ENCODE peak calls at places on chromosomes 7 and 10, in nine cellular contexts. One of them, this sample, is unnamed.
A peak's percentile ranks its signal among the peaks of the same experiment; 100 is the strongest.

GRCh38 chr7:26090927-26091519 is 61.0 kb upstream of the NFE2L3 start:
- ATAC-seq in T-cell: peak; percentile 66
- ATAC-seq in memory B cell: peak; percentile 34
- ATAC-seq in gastrocnemius medialis: no peak
- ATAC-seq in HepG2: peak; percentile 70
- ATAC-seq in T-helper 17 cell: peak; percentile 57
- ATAC-seq in GM23338: peak; percentile 93
- ATAC-seq in upper lobe of right lung: peak; percentile 85
- ATAC-seq in pancreas: peak; percentile 88
- ATAC-seq in this sample: peak; percentile 90

GRCh38 chr7:44381494-44382220 is 56.3 kb upstream of the CAMK2B start:
- ATAC-seq in upper lobe of right lung: no peak
- ATAC-seq in pancreas: no peak
- ATAC-seq in T-helper 17 cell: no peak
- ATAC-seq in gastrocnemius medialis: no peak
- ATAC-seq in HepG2: no peak
- ATAC-seq in GM23338: no peak
- ATAC-seq in memory B cell: no peak
- ATAC-seq in T-cell: no peak
- ATAC-seq in this sample: no peak

GRCh38 chr10:132631348-132631735 is 93.8 kb downstream of the INPP5A start:
- ATAC-seq in GM23338: no peak
- ATAC-seq in HepG2: no peak
- ATAC-seq in pancreas: peak; percentile 74
- ATAC-seq in memory B cell: no peak
- ATAC-seq in gastrocnemius medialis: peak; percentile 81
- ATAC-seq in upper lobe of right lung: peak; percentile 42
- ATAC-seq in T-cell: no peak
- ATAC-seq in T-helper 17 cell: no peak
- ATAC-seq in this sample: no peak

GRCh38 chr10:112562803-112563663 is 116.0 kb downstream of the VTI1A start:
- ATAC-seq in T-cell: no peak
- ATAC-seq in pancreas: peak; percentile 38
- ATAC-seq in upper lobe of right lung: no peak
- ATAC-seq in memory B cell: no peak
- ATAC-seq in T-helper 17 cell: no peak
- ATAC-seq in gastrocnemius medialis: no peak
- ATAC-seq in GM23338: no peak
- ATAC-seq in HepG2: peak; percentile 96
- ATAC-seq in this sample: no peak

GRCh38 chr10:47330804-47331203 is 8.6 kb downstream of the GDF2 start:
- ATAC-seq in GM23338: no peak
- ATAC-seq in HepG2: peak; percentile 68
- ATAC-seq in gastrocnemius medialis: no peak
- ATAC-seq in T-cell: no peak
- ATAC-seq in pancreas: peak; percentile 92
- ATAC-seq in upper lobe of right lung: peak; percentile 21
- ATAC-seq in memory B cell: no peak
- ATAC-seq in T-helper 17 cell: no peak
- ATAC-seq in this sample: no peak

GRCh38 chr10:113025487-113025886 is 75.4 kb downstream of the TCF7L2 start:
- ATAC-seq in memory B cell: no peak
- ATAC-seq in upper lobe of right lung: no peak
- ATAC-seq in GM23338: no peak
- ATAC-seq in T-helper 17 cell: no peak
- ATAC-seq in HepG2: no peak
- ATAC-seq in T-cell: no peak
- ATAC-seq in pancreas: no peak
- ATAC-seq in gastrocnemius medialis: no peak
- ATAC-seq in this sample: no peak

GRCh38 chr10:58578366-58578765 is 65.7 kb downstream of the BICC1 start:
- ATAC-seq in HepG2: no peak
- ATAC-seq in T-cell: no peak
- ATAC-seq in memory B cell: no peak
- ATAC-seq in pancreas: no peak
- ATAC-seq in gastrocnemius medialis: no peak
- ATAC-seq in GM23338: no peak
- ATAC-seq in T-helper 17 cell: no peak
- ATAC-seq in upper lobe of right lung: no peak
- ATAC-seq in this sample: no peak

GRCh38 chr7:35714862-35715261 is 19.9 kb upstream of the HERPUD2 start:
- ATAC-seq in pancreas: no peak
- ATAC-seq in T-helper 17 cell: no peak
- ATAC-seq in T-cell: no peak
- ATAC-seq in upper lobe of right lung: no peak
- ATAC-seq in gastrocnemius medialis: no peak
- ATAC-seq in GM23338: peak; percentile 53
- ATAC-seq in memory B cell: peak; percentile 22
- ATAC-seq in HepG2: peak; percentile 83
- ATAC-seq in this sample: peak; percentile 34

GRCh38 chr10:17041626-17042520 is 87.7 kb downstream of the CUBN start:
- ATAC-seq in pancreas: no peak
- ATAC-seq in gastrocnemius medialis: no peak
- ATAC-seq in HepG2: no peak
- ATAC-seq in T-helper 17 cell: no peak
- ATAC-seq in GM23338: no peak
- ATAC-seq in T-cell: no peak
- ATAC-seq in upper lobe of right lung: no peak
- ATAC-seq in memory B cell: no peak
- ATAC-seq in this sample: no peak

GRCh38 chr7:37173655-37174054 is 275.0 kb downstream of the ELMO1 start:
- ATAC-seq in T-helper 17 cell: no peak
- ATAC-seq in pancreas: no peak
- ATAC-seq in GM23338: no peak
- ATAC-seq in HepG2: no peak
- ATAC-seq in T-cell: no peak
- ATAC-seq in memory B cell: no peak
- ATAC-seq in gastrocnemius medialis: no peak
- ATAC-seq in upper lobe of right lung: no peak
- ATAC-seq in this sample: no peak

GRCh38 chr10:127848226-127848625 is 44.5 kb downstream of the CLRN3 start:
- ATAC-seq in T-helper 17 cell: no peak
- ATAC-seq in gastrocnemius medialis: no peak
- ATAC-seq in pancreas: no peak
- ATAC-seq in upper lobe of right lung: no peak
- ATAC-seq in GM23338: no peak
- ATAC-seq in T-cell: no peak
- ATAC-seq in memory B cell: no peak
- ATAC-seq in HepG2: no peak
- ATAC-seq in this sample: no peak

GRCh38 chr10:26946103-26946907 is 85.5 kb upstream of the ABI1 start:
- ATAC-seq in upper lobe of right lung: peak; percentile 41
- ATAC-seq in T-cell: no peak
- ATAC-seq in gastrocnemius medialis: no peak
- ATAC-seq in memory B cell: no peak
- ATAC-seq in HepG2: no peak
- ATAC-seq in pancreas: no peak
- ATAC-seq in GM23338: peak; percentile 69
- ATAC-seq in T-helper 17 cell: no peak
- ATAC-seq in this sample: no peak

GRCh38 chr7:43593010-43593409 is 10.1 kb downstream of the STK17A start:
- ATAC-seq in T-cell: no peak
- ATAC-seq in HepG2: no peak
- ATAC-seq in pancreas: no peak
- ATAC-seq in upper lobe of right lung: no peak
- ATAC-seq in memory B cell: no peak
- ATAC-seq in gastrocnemius medialis: no peak
- ATAC-seq in T-helper 17 cell: no peak
- ATAC-seq in GM23338: no peak
- ATAC-seq in this sample: no peak

GRCh38 chr7:90455163-90456030 is 14.0 kb upstream of the PTTG1IP2 start:
- ATAC-seq in T-cell: peak; percentile 56
- ATAC-seq in HepG2: peak; percentile 90
- ATAC-seq in gastrocnemius medialis: peak; percentile 78
- ATAC-seq in upper lobe of right lung: peak; percentile 84
- ATAC-seq in GM23338: peak; percentile 90
- ATAC-seq in pancreas: peak; percentile 91
- ATAC-seq in memory B cell: peak; percentile 80
- ATAC-seq in T-helper 17 cell: peak; percentile 71
- ATAC-seq in this sample: peak; percentile 67

GRCh38 chr7:69246758-69247157 is 351.5 kb upstream of the AUTS2 start:
- ATAC-seq in GM23338: no peak
- ATAC-seq in HepG2: no peak
- ATAC-seq in pancreas: peak; percentile 71
- ATAC-seq in gastrocnemius medialis: peak; percentile 18
- ATAC-seq in T-cell: no peak
- ATAC-seq in upper lobe of right lung: peak; percentile 74
- ATAC-seq in memory B cell: no peak
- ATAC-seq in T-helper 17 cell: no peak
- ATAC-seq in this sample: no peak

GRCh38 chr7:44385384-44386138 is 60.2 kb upstream of the CAMK2B start:
- ATAC-seq in memory B cell: no peak
- ATAC-seq in gastrocnemius medialis: no peak
- ATAC-seq in pancreas: no peak
- ATAC-seq in T-cell: no peak
- ATAC-seq in HepG2: no peak
- ATAC-seq in T-helper 17 cell: no peak
- ATAC-seq in GM23338: no peak
- ATAC-seq in upper lobe of right lung: no peak
- ATAC-seq in this sample: no peak